ENCODE peak calls at places on chromosomes 5 and 9, in nine cellular contexts. One of them, this sample, is unnamed. For H3K4me1, the result is how much of the 10 kb centered on the place peaks cover.

GRCh38 chr5:76547242-76547890 is 75.8 kb downstream of the F2RL2 start:
- ATAC-seq in heart left ventricle: peak
- ATAC-seq in psoas muscle: no peak
- ATAC-seq in gastrocnemius medialis: peak
- ATAC-seq in right cardiac atrium: peak
- ATAC-seq in heart right ventricle: peak
- ATAC-seq in GM23338: no peak
- ATAC-seq in lung: peak
- ATAC-seq in CD4-positive, CD25-positive, alpha-beta regulatory T cell: peak
- ATAC-seq in this sample: peak

GRCh38 chr5:108249095-108249784 is 132.7 kb downstream of the FBXL17 start:
- ATAC-seq in heart left ventricle: peak
- ATAC-seq in GM23338: no peak
- ATAC-seq in CD4-positive, CD25-positive, alpha-beta regulatory T cell: no peak
- ATAC-seq in heart right ventricle: peak
- ATAC-seq in gastrocnemius medialis: no peak
- ATAC-seq in lung: no peak
- ATAC-seq in right cardiac atrium: peak
- ATAC-seq in psoas muscle: peak
- ATAC-seq in this sample: no peak

GRCh38 chr5:83492331-83492730 is 20.8 kb downstream of the VCAN start:
- ATAC-seq in psoas muscle: no peak
- ATAC-seq in right cardiac atrium: no peak
- ATAC-seq in heart left ventricle: no peak
- ATAC-seq in CD4-positive, CD25-positive, alpha-beta regulatory T cell: no peak
- ATAC-seq in gastrocnemius medialis: no peak
- ATAC-seq in lung: no peak
- ATAC-seq in heart right ventricle: no peak
- ATAC-seq in GM23338: no peak
- ATAC-seq in this sample: no peak

GRCh38 chr5:82168294-82168693 is 109.9 kb downstream of the RPS23 start:
- ATAC-seq in gastrocnemius medialis: no peak
- ATAC-seq in GM23338: no peak
- ATAC-seq in CD4-positive, CD25-positive, alpha-beta regulatory T cell: no peak
- ATAC-seq in psoas muscle: no peak
- ATAC-seq in lung: no peak
- ATAC-seq in right cardiac atrium: no peak
- ATAC-seq in heart right ventricle: no peak
- ATAC-seq in heart left ventricle: no peak
- ATAC-seq in this sample: no peak

GRCh38 chr5:109451161-109451560 is 41.4 kb upstream of the PJA2 start:
- ATAC-seq in heart left ventricle: no peak
- ATAC-seq in GM23338: no peak
- ATAC-seq in psoas muscle: no peak
- ATAC-seq in CD4-positive, CD25-positive, alpha-beta regulatory T cell: no peak
- ATAC-seq in right cardiac atrium: no peak
- ATAC-seq in gastrocnemius medialis: no peak
- ATAC-seq in lung: no peak
- ATAC-seq in heart right ventricle: no peak
- ATAC-seq in this sample: no peak

GRCh38 chr9:16960084-16960483 is 89.6 kb upstream of the BNC2 start:
- ATAC-seq in GM23338: no peak
- ATAC-seq in right cardiac atrium: no peak
- ATAC-seq in gastrocnemius medialis: no peak
- ATAC-seq in psoas muscle: no peak
- ATAC-seq in CD4-positive, CD25-positive, alpha-beta regulatory T cell: no peak
- ATAC-seq in lung: no peak
- ATAC-seq in heart left ventricle: no peak
- ATAC-seq in heart right ventricle: no peak
- ATAC-seq in this sample: no peak

GRCh38 chr9:137129089-137129455 is 9.9 kb upstream of the GRIN1 start:
- ATAC-seq in psoas muscle: peak
- ATAC-seq in right cardiac atrium: peak
- ATAC-seq in gastrocnemius medialis: no peak
- ATAC-seq in heart right ventricle: no peak
- ATAC-seq in GM23338: peak
- ATAC-seq in CD4-positive, CD25-positive, alpha-beta regulatory T cell: no peak
- ATAC-seq in heart left ventricle: no peak
- ATAC-seq in lung: no peak
- ATAC-seq in this sample: no peak

GRCh38 chr9:4864234-4864661 is 71.5 kb downstream of the RCL1 start:
- ATAC-seq in psoas muscle: no peak
- ATAC-seq in gastrocnemius medialis: no peak
- ATAC-seq in right cardiac atrium: no peak
- ATAC-seq in heart right ventricle: no peak
- ATAC-seq in GM23338: peak
- ATAC-seq in lung: peak
- ATAC-seq in heart left ventricle: no peak
- ATAC-seq in CD4-positive, CD25-positive, alpha-beta regulatory T cell: no peak
- ATAC-seq in this sample: no peak

GRCh38 chr5:151742870-151743294 is 15.5 kb downstream of the ATOX1 start:
- ATAC-seq in heart right ventricle: no peak
- ATAC-seq in GM23338: peak
- ATAC-seq in gastrocnemius medialis: no peak
- ATAC-seq in right cardiac atrium: peak
- ATAC-seq in CD4-positive, CD25-positive, alpha-beta regulatory T cell: no peak
- ATAC-seq in lung: no peak
- ATAC-seq in heart left ventricle: no peak
- ATAC-seq in psoas muscle: peak
- ATAC-seq in this sample: no peak

GRCh38 chr5:80760178-80760577 is 105.4 kb upstream of the DHFR start:
- ATAC-seq in right cardiac atrium: no peak
- ATAC-seq in GM23338: no peak
- ATAC-seq in psoas muscle: no peak
- ATAC-seq in gastrocnemius medialis: no peak
- ATAC-seq in heart right ventricle: no peak
- ATAC-seq in CD4-positive, CD25-positive, alpha-beta regulatory T cell: no peak
- ATAC-seq in lung: no peak
- ATAC-seq in heart left ventricle: no peak
- ATAC-seq in this sample: no peak

GRCh38 chr5:174690256-174690655 is 34.1 kb upstream of the MSX2 start:
- ATAC-seq in GM23338: no peak
- ATAC-seq in psoas muscle: no peak
- ATAC-seq in gastrocnemius medialis: no peak
- ATAC-seq in heart right ventricle: no peak
- ATAC-seq in heart left ventricle: no peak
- ATAC-seq in lung: no peak
- ATAC-seq in right cardiac atrium: no peak
- ATAC-seq in CD4-positive, CD25-positive, alpha-beta regulatory T cell: no peak
- ATAC-seq in this sample: no peak

GRCh38 chr5:80240368-80240986 is 15.4 kb downstream of the SERINC5 start:
- ATAC-seq in GM23338: no peak
- ATAC-seq in psoas muscle: no peak
- ATAC-seq in CD4-positive, CD25-positive, alpha-beta regulatory T cell: no peak
- ATAC-seq in heart right ventricle: no peak
- ATAC-seq in lung: no peak
- ATAC-seq in right cardiac atrium: no peak
- ATAC-seq in heart left ventricle: no peak
- ATAC-seq in gastrocnemius medialis: no peak
- ATAC-seq in this sample: no peak

GRCh38 chr9:35645736-35646582 is 4.8 kb downstream of the SIT1 start:
- ATAC-seq in CD4-positive, CD25-positive, alpha-beta regulatory T cell: no peak
- ATAC-seq in right cardiac atrium: peak
- ATAC-seq in psoas muscle: peak
- ATAC-seq in GM23338: peak
- ATAC-seq in heart right ventricle: peak
- ATAC-seq in heart left ventricle: peak
- ATAC-seq in gastrocnemius medialis: peak
- ATAC-seq in lung: peak
- ATAC-seq in this sample: peak

GRCh38 chr9:129140397-129141065 is 29.3 kb downstream of the PTPA start:
- ATAC-seq in psoas muscle: peak
- ATAC-seq in heart left ventricle: peak
- ATAC-seq in lung: no peak
- ATAC-seq in gastrocnemius medialis: no peak
- ATAC-seq in heart right ventricle: peak
- ATAC-seq in GM23338: peak
- ATAC-seq in CD4-positive, CD25-positive, alpha-beta regulatory T cell: no peak
- ATAC-seq in right cardiac atrium: peak
- ATAC-seq in this sample: no peak

GRCh38 chr9:137387891-137388560 is 34.9 kb downstream of the EXD3 start:
- ATAC-seq in CD4-positive, CD25-positive, alpha-beta regulatory T cell: no peak
- ATAC-seq in psoas muscle: no peak
- ATAC-seq in heart left ventricle: no peak
- ATAC-seq in right cardiac atrium: no peak
- ATAC-seq in lung: no peak
- ATAC-seq in GM23338: no peak
- ATAC-seq in heart right ventricle: peak
- ATAC-seq in gastrocnemius medialis: no peak
- ATAC-seq in this sample: no peak

GRCh38 chr9:2023532-2023931 is 8.4 kb downstream of the SMARCA2 start:
- ATAC-seq in right cardiac atrium: no peak
- ATAC-seq in heart right ventricle: no peak
- ATAC-seq in CD4-positive, CD25-positive, alpha-beta regulatory T cell: no peak
- ATAC-seq in gastrocnemius medialis: no peak
- ATAC-seq in lung: no peak
- ATAC-seq in psoas muscle: no peak
- ATAC-seq in heart left ventricle: no peak
- ATAC-seq in GM23338: no peak
- ATAC-seq in this sample: no peak

GRCh38 chr5:96297867-96298266 is 135.2 kb downstream of the PCSK1 start:
- ATAC-seq in GM23338: no peak
- ATAC-seq in right cardiac atrium: peak
- ATAC-seq in lung: peak
- ATAC-seq in heart right ventricle: no peak
- ATAC-seq in CD4-positive, CD25-positive, alpha-beta regulatory T cell: no peak
- ATAC-seq in gastrocnemius medialis: no peak
- ATAC-seq in heart left ventricle: no peak
- ATAC-seq in psoas muscle: no peak
- ATAC-seq in this sample: peak

GRCh38 chr5:133249593-133249992 is 197.8 kb downstream of the HSPA4 start:
- ATAC-seq in gastrocnemius medialis: no peak
- ATAC-seq in CD4-positive, CD25-positive, alpha-beta regulatory T cell: no peak
- ATAC-seq in heart left ventricle: no peak
- ATAC-seq in GM23338: no peak
- ATAC-seq in right cardiac atrium: no peak
- ATAC-seq in lung: no peak
- ATAC-seq in heart right ventricle: no peak
- ATAC-seq in psoas muscle: no peak
- ATAC-seq in this sample: no peak
- H3K4me1 ChIP-seq in gastrocnemius medialis: under half
- H3K4me1 ChIP-seq in CD4-positive, CD25-positive, alpha-beta regulatory T cell: under half
- H3K4me1 ChIP-seq in heart left ventricle: under half
- H3K4me1 ChIP-seq in GM23338: under half
- H3K4me1 ChIP-seq in right cardiac atrium: under half
- H3K4me1 ChIP-seq in lung: under half
- H3K4me1 ChIP-seq in heart right ventricle: under half
- H3K4me1 ChIP-seq in psoas muscle: under half
- H3K4me1 ChIP-seq in this sample: under half

GRCh38 chr9:133274236-133275104 is 531 bp downstream of the ABO start:
- ATAC-seq in CD4-positive, CD25-positive, alpha-beta regulatory T cell: no peak
- ATAC-seq in heart left ventricle: no peak
- ATAC-seq in right cardiac atrium: peak
- ATAC-seq in lung: peak
- ATAC-seq in gastrocnemius medialis: no peak
- ATAC-seq in heart right ventricle: peak
- ATAC-seq in psoas muscle: no peak
- ATAC-seq in GM23338: peak
- ATAC-seq in this sample: no peak
- H3K4me3 ChIP-seq in CD4-positive, CD25-positive, alpha-beta regulatory T cell: no peak
- H3K4me3 ChIP-seq in heart left ventricle: peak
- H3K4me3 ChIP-seq in right cardiac atrium: peak
- H3K4me3 ChIP-seq in lung: peak
- H3K4me3 ChIP-seq in gastrocnemius medialis: peak
- H3K4me3 ChIP-seq in heart right ventricle: peak
- H3K4me3 ChIP-seq in psoas muscle: peak
- H3K4me3 ChIP-seq in GM23338: peak
- H3K4me3 ChIP-seq in this sample: peak

DNA sequence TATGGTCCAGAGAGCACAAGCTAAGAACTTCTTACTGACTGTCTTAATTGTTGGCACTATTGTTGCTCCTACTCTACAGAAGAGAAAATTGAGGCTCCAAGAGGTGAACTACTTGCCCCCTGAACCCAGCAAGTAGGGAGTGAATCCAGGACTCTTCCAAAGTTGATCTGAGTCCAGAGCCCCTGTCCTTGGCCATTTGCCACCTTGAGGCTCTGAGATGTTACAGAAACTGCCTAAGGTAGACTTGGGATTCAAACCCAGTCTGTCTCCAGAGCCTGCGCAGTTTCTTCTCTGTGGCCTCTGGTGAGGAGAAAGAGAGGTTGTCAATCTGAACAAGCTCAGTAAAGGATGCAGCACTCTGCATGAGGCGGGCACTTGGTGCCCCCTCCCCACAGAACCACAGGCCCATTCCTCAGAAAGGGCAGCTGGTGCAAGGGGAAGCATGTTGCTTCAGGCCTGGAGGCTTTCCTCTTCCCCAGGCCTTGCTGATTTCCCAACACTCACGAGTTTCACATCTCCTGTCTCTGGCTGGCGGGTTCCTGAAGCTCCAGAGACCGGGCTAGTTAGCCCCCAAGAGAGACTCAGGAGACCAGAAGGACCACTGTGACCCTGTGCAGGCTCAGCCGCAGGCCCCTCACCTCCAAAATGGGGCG is 2.9 kb upstream of the LCP2 start:
- ATAC-seq in heart right ventricle: no peak
- ATAC-seq in right cardiac atrium: no peak
- ATAC-seq in lung: no peak
- ATAC-seq in gastrocnemius medialis: no peak
- ATAC-seq in psoas muscle: no peak
- ATAC-seq in heart left ventricle: no peak
- ATAC-seq in GM23338: no peak
- ATAC-seq in CD4-positive, CD25-positive, alpha-beta regulatory T cell: no peak
- ATAC-seq in this sample: no peak
- H3K4me1 ChIP-seq in heart right ventricle: under half
- H3K4me1 ChIP-seq in right cardiac atrium: under half
- H3K4me1 ChIP-seq in lung: under half
- H3K4me1 ChIP-seq in gastrocnemius medialis: under half
- H3K4me1 ChIP-seq in psoas muscle: under half
- H3K4me1 ChIP-seq in heart left ventricle: under half
- H3K4me1 ChIP-seq in GM23338: under half
- H3K4me1 ChIP-seq in CD4-positive, CD25-positive, alpha-beta regulatory T cell: half or more
- H3K4me1 ChIP-seq in this sample: under half

GRCh38 chr9:134434896-134435506 is 108.7 kb downstream of the RXRA start:
- ATAC-seq in CD4-positive, CD25-positive, alpha-beta regulatory T cell: no peak
- ATAC-seq in GM23338: no peak
- ATAC-seq in lung: peak
- ATAC-seq in psoas muscle: peak
- ATAC-seq in gastrocnemius medialis: peak
- ATAC-seq in heart left ventricle: peak
- ATAC-seq in heart right ventricle: peak
- ATAC-seq in right cardiac atrium: peak
- ATAC-seq in this sample: peak

GRCh38 chr9:134432471-134432870 is 106.2 kb downstream of the RXRA start:
- ATAC-seq in right cardiac atrium: no peak
- ATAC-seq in CD4-positive, CD25-positive, alpha-beta regulatory T cell: no peak
- ATAC-seq in psoas muscle: no peak
- ATAC-seq in GM23338: no peak
- ATAC-seq in heart left ventricle: no peak
- ATAC-seq in lung: no peak
- ATAC-seq in gastrocnemius medialis: peak
- ATAC-seq in heart right ventricle: no peak
- ATAC-seq in this sample: no peak

GRCh38 chr9:134435527-134436355 is 109.5 kb downstream of the RXRA start:
- ATAC-seq in lung: no peak
- ATAC-seq in gastrocnemius medialis: no peak
- ATAC-seq in CD4-positive, CD25-positive, alpha-beta regulatory T cell: no peak
- ATAC-seq in right cardiac atrium: no peak
- ATAC-seq in heart left ventricle: no peak
- ATAC-seq in psoas muscle: no peak
- ATAC-seq in GM23338: no peak
- ATAC-seq in heart right ventricle: no peak
- ATAC-seq in this sample: no peak

GRCh38 chr9:134433101-134433500 is 106.8 kb downstream of the RXRA start:
- ATAC-seq in right cardiac atrium: no peak
- ATAC-seq in heart left ventricle: no peak
- ATAC-seq in gastrocnemius medialis: peak
- ATAC-seq in CD4-positive, CD25-positive, alpha-beta regulatory T cell: no peak
- ATAC-seq in psoas muscle: peak
- ATAC-seq in lung: no peak
- ATAC-seq in heart right ventricle: no peak
- ATAC-seq in GM23338: no peak
- ATAC-seq in this sample: peak

GRCh38 chr9:134433909-134434895 is 107.9 kb downstream of the RXRA start:
- ATAC-seq in psoas muscle: no peak
- ATAC-seq in gastrocnemius medialis: no peak
- ATAC-seq in GM23338: no peak
- ATAC-seq in heart left ventricle: peak
- ATAC-seq in right cardiac atrium: peak
- ATAC-seq in CD4-positive, CD25-positive, alpha-beta regulatory T cell: no peak
- ATAC-seq in heart right ventricle: peak
- ATAC-seq in lung: no peak
- ATAC-seq in this sample: peak
- H3K4me3 ChIP-seq in psoas muscle: peak
- H3K4me3 ChIP-seq in gastrocnemius medialis: peak
- H3K4me3 ChIP-seq in GM23338: no peak
- H3K4me3 ChIP-seq in heart left ventricle: peak
- H3K4me3 ChIP-seq in right cardiac atrium: no peak
- H3K4me3 ChIP-seq in CD4-positive, CD25-positive, alpha-beta regulatory T cell: no peak
- H3K4me3 ChIP-seq in heart right ventricle: no peak
- H3K4me3 ChIP-seq in lung: no peak
- H3K4me3 ChIP-seq in this sample: no peak

This sample was measured in gastroesophageal sphincter.